ENCODE peak calls at places on chromosomes 11 and 22, in nine cellular contexts. X is activated CD4-positive, alpha-beta T cell treated with anti-CD3 and anti-CD28 coated beads for 48 hours; Y is stimulated activated CD8-positive, alpha-beta memory T cell treated with anti-CD3 and anti-CD28 coated beads, Interleukin-2, amount 100 ng/mL, for 1 hour; G is effector CD8-positive, alpha-beta T cell; L is left colon; J is foreskin fibroblast; A is activated T-cell treated with anti-CD3 and anti-CD28 coated beads, Interleukin-2, amount 50 U/mL, for 72 hours; O is right cardiac atrium; B is tibial nerve. I is an unnamed sample.

GRCh38 chr11:108664241-108664640 is 628 bp upstream of the DDX10 start:
- DNase-seq in G (no peak), X (no peak), A (no peak), O (peak), Y (no peak), B (no peak), L (no peak), J (no peak), I (no peak)

GRCh38 chr11:100757636-100758035 is 70.5 kb downstream of the ARHGAP42 start:
- DNase-seq in O (no peak), G (no peak), A (no peak), L (no peak), Y (no peak), J (no peak), B (no peak), X (no peak), I (no peak)

GRCh38 chr11:62999649-63000048 is 14.9 kb upstream of the SLC22A6 start:
- DNase-seq in A (no peak), J (no peak), Y (no peak), O (no peak), L (no peak), B (no peak), G (no peak), X (no peak), I (no peak)

GRCh38 chr11:105035262-105035620 is 297 bp upstream of the CASP1 start:
- DNase-seq in O (no peak), L (no peak), A (no peak), Y (no peak), X (no peak), B (no peak), G (no peak), J (no peak), I (no peak)

GRCh38 chr22:32842486-32842885 is 41.0 kb downstream of the TIMP3 start:
- DNase-seq in J (no peak), B (no peak), G (no peak), A (no peak), L (no peak), O (no peak), Y (no peak), X (no peak), I (no peak)

GRCh38 chr22:17629167-17629489 is 579 bp upstream of the ATP6V1E1 start:
- DNase-seq in L (no peak), X (no peak), Y (no peak), A (no peak), B (no peak), J (no peak), O (no peak), G (no peak), I (no peak)

GRCh38 chr11:66495401-66495844 is 15.0 kb upstream of the BBS1 start:
- DNase-seq in B (no peak), J (no peak), X (peak), Y (no peak), L (no peak), G (no peak), A (peak), O (no peak), I (no peak)

GRCh38 chr22:30754971-30755759 is 60.5 kb downstream of the OSBP2 start:
- DNase-seq in X (peak), B (peak), L (peak), A (peak), Y (no peak), O (peak), J (peak), G (no peak), I (peak)

GRCh38 chr11:64339754-64340408 is at the start of gene CCDC88B:
- DNase-seq in O (peak), A (peak), Y (peak), X (peak), B (no peak), J (no peak), G (peak), L (peak), I (no peak)

GRCh38 chr11:64531906-64532312 is 59.1 kb upstream of the SLC22A12 start:
- DNase-seq in A (no peak), B (no peak), G (no peak), L (no peak), X (no peak), J (no peak), Y (no peak), O (no peak), I (no peak)